ENCODE peak calls at places on chromosomes 5 and 9, in six cellular contexts. K, Q, U, C, O and N are unnamed samples.

GRCh38 chr5:73274870-73275756 is 102.1 kb downstream of the TMEM174 start:
- DNase-seq in K (peak; percentile 13), U (no peak), Q (no peak), O (no peak), C (no peak), N (no peak)

GRCh38 chr5:435961-436640 is 6.9 kb upstream of the EXOC3 start:
- DNase-seq in O (peak; percentile 47), U (no peak), K (peak; percentile 30), Q (peak; percentile 49), C (no peak), N (no peak)

GRCh38 chr9:130041648-130042405 is 1.2 kb downstream of the FNBP1 start:
- DNase-seq in C (no peak), O (no peak), U (peak; percentile 17), K (peak; percentile 21), Q (peak; percentile 47), N (no peak)

GRCh38 chr5:10704949-10705621 is 55.9 kb downstream of the DAP start:
- DNase-seq in C (no peak), U (no peak), O (no peak), K (peak; percentile 86), Q (peak; percentile 70), N (peak; percentile 92)

GRCh38 chr5:38157024-38157423 is 101.3 kb upstream of the EGFLAM start:
- DNase-seq in C (no peak), Q (peak; percentile 2), U (no peak), O (no peak), K (no peak), N (no peak)

GRCh38 chr5:103867857-103868598 is 305.4 kb upstream of the NUDT12 start:
- DNase-seq in U (no peak), C (no peak), O (no peak), Q (no peak), K (no peak), N (peak; percentile 81)

GRCh38 chr5:32403760-32404159 is 40.8 kb downstream of the ZFR start:
- DNase-seq in C (no peak), U (no peak), K (no peak), O (no peak), Q (no peak), N (no peak)

GRCh38 chr9:68974431-68974830 is 39.5 kb downstream of the PRKACG start:
- DNase-seq in U (no peak), Q (no peak), K (no peak), O (no peak), C (no peak), N (peak; percentile 7)

GRCh38 chr9:73081979-73082657 is 69.5 kb upstream of the ANXA1 start:
- DNase-seq in U (peak; percentile 15), O (no peak), Q (peak; percentile 55), C (no peak), K (peak; percentile 27), N (peak; percentile 58)

GRCh38 chr5:27130587-27130986 is 92.2 kb upstream of the CDH9 start:
- DNase-seq in Q (peak; percentile 60), K (peak; percentile 0), C (no peak), U (no peak), O (no peak), N (no peak)

GRCh38 chr5:87400305-87400899 is 12.3 kb downstream of the CCNH start:
- DNase-seq in C (no peak), U (no peak), K (peak; percentile 61), Q (peak; percentile 61), O (no peak), N (peak; percentile 66)

GRCh38 chr9:64773491-64773931 is 511.5 kb downstream of the FOXD4L5 start:
- DNase-seq in K (no peak), U (peak; percentile 6), Q (peak; percentile 3), C (no peak), O (peak; percentile 7), N (peak; percentile 0)

GRCh38 chr9:96719538-96720315 is 58.2 kb downstream of the ZNF510 start:
- DNase-seq in K (no peak), O (no peak), U (no peak), Q (no peak), C (no peak), N (no peak)

GRCh38 chr9:757246-757881 is 84.1 kb upstream of the DMRT1 start:
- DNase-seq in C (peak; percentile 57), O (peak; percentile 82), U (peak; percentile 18), K (peak; percentile 67), Q (peak; percentile 61), N (no peak)

GRCh38 chr5:98768160-98769005 is 5.1 kb upstream of the RGMB start:
- DNase-seq in Q (peak; percentile 78), O (peak; percentile 89), C (peak; percentile 70), K (peak; percentile 73), U (peak; percentile 81), N (peak; percentile 28)

GRCh38 chr5:74384851-74385250 is 255.7 kb downstream of the ENC1 start:
- DNase-seq in C (no peak), Q (no peak), U (no peak), K (no peak), O (no peak), N (no peak)

GRCh38 chr5:132499440-132500243 is 9.1 kb upstream of the IRF1 start:
- DNase-seq in Q (peak; percentile 11), K (no peak), U (no peak), O (no peak), C (no peak), N (no peak)

GRCh38 chr9:125361837-125362531 is 100.4 kb downstream of the GAPVD1 start:
- DNase-seq in U (no peak), O (no peak), Q (peak; percentile 13), C (no peak), K (peak; percentile 17), N (no peak)

GRCh38 chr5:127746756-127747155 is 43.6 kb downstream of the CCDC192 start:
- DNase-seq in O (no peak), U (no peak), C (no peak), Q (peak; percentile 39), K (peak; percentile 55), N (no peak)

GRCh38 chr5:59275537-59276276 is 617.8 kb downstream of the PDE4D start:
- DNase-seq in C (peak; percentile 31), U (peak; percentile 37), K (peak; percentile 6), Q (peak; percentile 82), O (peak; percentile 46), N (peak; percentile 73)

GRCh38 chr5:58965677-58966414 is 383.0 kb downstream of the RAB3C start:
- DNase-seq in Q (no peak), C (no peak), U (no peak), O (no peak), K (no peak), N (no peak)

GRCh38 chr5:41252036-41252435 is 38.7 kb upstream of the C6 start:
- DNase-seq in O (no peak), K (peak; percentile 66), Q (no peak), C (no peak), U (no peak), N (no peak)

GRCh38 chr5:57072218-57072892 is 101.5 kb upstream of the GPBP1 start:
- DNase-seq in Q (no peak), C (peak; percentile 17), U (peak; percentile 59), O (no peak), K (no peak), N (peak; percentile 13)

GRCh38 chr5:113163328-113163727 is 186.7 kb downstream of the DCP2 start:
- DNase-seq in O (no peak), K (peak; percentile 36), Q (peak; percentile 52), C (no peak), U (no peak), N (no peak)

GRCh38 chr9:111118256-111118950 is 80.1 kb upstream of the LPAR1 start:
- DNase-seq in K (peak; percentile 89), O (no peak), Q (peak; percentile 13), U (no peak), C (no peak), N (no peak)

GRCh38 chr5:23528677-23529076 is 21.3 kb downstream of the PRDM9 start:
- DNase-seq in K (no peak), U (no peak), Q (no peak), C (no peak), O (no peak), N (no peak)

GRCh38 chr5:41508696-41509398 is 1.6 kb downstream of the PLCXD3 start:
- DNase-seq in C (no peak), U (no peak), Q (no peak), K (no peak), O (no peak), N (no peak)

GRCh38 chr9:107423540-107423939 is 66.0 kb downstream of the KLF4 start:
- DNase-seq in Q (no peak), K (no peak), O (no peak), C (no peak), U (no peak), N (no peak)

GRCh38 chr5:35470866-35471265 is 146.8 kb upstream of the SPEF2 start:
- DNase-seq in C (no peak), Q (peak; percentile 55), U (no peak), O (no peak), K (peak; percentile 13), N (peak; percentile 79)

GRCh38 chr9:130847306-130848217 is 12.5 kb downstream of the ABL1 start:
- DNase-seq in C (no peak), Q (peak; percentile 99), U (no peak), O (peak; percentile 77), K (peak; percentile 100), N (peak; percentile 22)

GRCh38 chr9:87550253-87550954 is 52.7 kb downstream of the DAPK1 start:
- DNase-seq in U (no peak), Q (no peak), O (no peak), K (no peak), C (no peak), N (no peak)

GRCh38 chr9:126485662-126486061 is 128.1 kb upstream of the LMX1B start:
- DNase-seq in O (no peak), C (no peak), K (no peak), Q (no peak), U (no peak), N (no peak)
- H3K14ac ChIP-seq in O (no peak overlapping the region), C (no peak overlapping the region), K (no peak overlapping the region), Q (no peak overlapping the region), U (no peak overlapping the region), N (no peak overlapping the region)

GRCh38 chr9:122506964-122507363 is 3.6 kb upstream of the OR1J2 start:
- DNase-seq in K (no peak), U (no peak), Q (no peak), O (no peak), C (no peak), N (no peak)
- H3K9me3 ChIP-seq in K (no peaks in the 10 kb centered on the region), U (peaks cover 16% of the 10 kb centered on the region), Q (no peaks in the 10 kb centered on the region), O (peaks cover 41% of the 10 kb centered on the region), C (peaks cover 48% of the 10 kb centered on the region), N (peaks cover 10% of the 10 kb centered on the region)

DNA sequence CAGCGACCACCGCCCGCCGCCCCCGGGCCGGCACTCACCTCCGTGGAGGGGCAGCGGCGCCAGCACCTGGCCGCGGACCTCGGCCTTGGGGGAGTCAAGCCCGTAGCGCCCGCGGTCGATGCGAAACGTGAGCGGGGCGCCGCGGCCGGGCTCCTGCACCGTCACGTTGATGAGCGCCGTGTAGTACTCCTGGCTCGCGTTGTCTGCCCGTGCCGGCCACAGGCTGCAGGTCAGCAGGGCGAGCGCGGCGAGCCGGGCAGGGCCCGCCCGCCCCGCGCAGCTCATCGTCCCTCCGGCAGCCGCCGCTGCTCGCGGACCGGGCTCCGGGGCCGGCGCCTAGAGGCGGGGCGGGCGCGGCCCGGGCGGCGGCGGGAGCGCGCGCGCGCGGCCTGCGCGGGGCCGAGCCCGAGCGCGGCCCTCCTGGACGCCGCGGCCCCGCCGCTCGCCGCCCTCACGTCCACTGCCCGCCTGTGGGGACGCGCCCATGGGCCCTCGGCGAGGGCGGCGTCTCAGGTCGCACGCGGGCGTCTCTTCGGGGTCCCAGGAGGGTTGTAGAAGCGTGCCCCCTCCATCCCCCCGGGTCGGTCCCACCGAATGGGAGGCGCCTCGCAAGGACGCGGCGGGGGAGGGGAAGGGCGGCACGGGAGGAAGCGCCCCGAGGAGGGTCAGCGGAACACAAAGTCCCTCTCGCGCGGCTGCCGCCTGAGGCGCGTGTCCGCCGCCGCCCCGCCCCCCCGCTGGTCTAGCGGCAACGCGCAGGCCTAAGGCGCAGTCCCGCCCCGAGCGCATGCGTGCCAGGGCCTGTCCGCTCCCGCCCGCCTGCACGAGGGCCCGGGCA is at the start of gene RNF130:
- DNase-seq in Q (peak; percentile 92), U (peak; percentile 92), O (peak; percentile 91), K (peak; percentile 88), C (no peak), N (peak; percentile 97)
- H3K4me2 ChIP-seq in Q (peak within 1 kb of the TSS; percentile 74), U (peak within 1 kb of the TSS; percentile 84), O (peak within 1 kb of the TSS; percentile 77), K (peak within 1 kb of the TSS; percentile 77), C (peak within 1 kb of the TSS; percentile 88), N (peak within 1 kb of the TSS; percentile 84)

GRCh38 chr5:134736173-134736812 is 2.1 kb upstream of the CAMLG start:
- DNase-seq in O (no peak), Q (no peak), K (no peak), C (no peak), U (no peak), N (no peak)
- H3K14ac ChIP-seq in O (no peak overlapping the region), Q (no peak overlapping the region), K (no peak overlapping the region), C (no peak overlapping the region), U (no peak overlapping the region), N (no peak overlapping the region)